ENCODE peak calls at places on chromosomes 7 and 10, in eight cellular contexts. H, K, F, U, A, Z, B and Q are unnamed samples.

GRCh38 chr7:28065721-28066285 is 114.8 kb downstream of the JAZF1 start:
- DNase-seq in H (no peak), K (no peak), F (no peak), U (no peak), A (no peak), Z (no peak), B (no peak), Q (no peak)

GRCh38 chr7:148337166-148337565 is 253.4 kb upstream of the C7orf33 start:
- DNase-seq in H (no peak), K (no peak), F (no peak), U (no peak), A (no peak), Z (no peak), B (peak; percentile 20), Q (no peak)

GRCh38 chr7:137488038-137488437 is 144.5 kb upstream of the PTN start:
- DNase-seq in H (no peak), K (no peak), F (no peak), U (no peak), A (no peak), Z (no peak), B (no peak), Q (no peak)

GRCh38 chr7:106543221-106543757 is 117.7 kb downstream of the CCDC71L start:
- DNase-seq in H (no peak), K (no peak), F (no peak), U (no peak), A (no peak), Z (no peak), B (no peak), Q (no peak)

GRCh38 chr7:2019693-2020511 is 212.8 kb downstream of the MAD1L1 start:
- DNase-seq in H (no peak), K (peak; percentile 14), F (no peak), U (peak; percentile 13), A (no peak), Z (peak; percentile 94), B (peak; percentile 58), Q (no peak)

GRCh38 chr7:66216687-66217086 is 11.6 kb downstream of the TPST1 start:
- DNase-seq in H (no peak), K (no peak), F (no peak), U (no peak), A (no peak), Z (no peak), B (no peak), Q (no peak)

GRCh38 chr10:107554351-107554750 is 389.8 kb upstream of the SORCS1 start:
- DNase-seq in H (no peak), K (no peak), F (no peak), U (no peak), A (no peak), Z (no peak), B (no peak), Q (no peak)

GRCh38 chr7:64099656-64100531 is 54.7 kb downstream of the ZNF727 start:
- DNase-seq in H (no peak), K (no peak), F (no peak), U (no peak), A (no peak), Z (no peak), B (no peak), Q (no peak)

GRCh38 chr7:87354749-87355148 is 9.3 kb downstream of the CROT start:
- DNase-seq in H (no peak), K (no peak), F (no peak), U (no peak), A (no peak), Z (peak; percentile 22), B (no peak), Q (no peak)

GRCh38 chr10:102170602-102171001 is 18.4 kb downstream of the NOLC1 start:
- DNase-seq in H (no peak), K (no peak), F (no peak), U (no peak), A (no peak), Z (no peak), B (no peak), Q (no peak)

GRCh38 chr10:12908773-12909172 is 92.7 kb downstream of the CCDC3 start:
- DNase-seq in H (no peak), K (no peak), F (no peak), U (no peak), A (no peak), Z (no peak), B (no peak), Q (no peak)

GRCh38 chr7:17248527-17248926 is 49.9 kb upstream of the AHR start:
- DNase-seq in H (no peak), K (no peak), F (no peak), U (no peak), A (no peak), Z (no peak), B (no peak), Q (no peak)

GRCh38 chr10:8273749-8274148 is 219.3 kb downstream of the GATA3 start:
- DNase-seq in H (no peak), K (no peak), F (no peak), U (no peak), A (no peak), Z (no peak), B (no peak), Q (no peak)

GRCh38 chr7:17584822-17585221 is 286.4 kb downstream of the AHR start:
- DNase-seq in H (no peak), K (no peak), F (no peak), U (no peak), A (no peak), Z (peak; percentile 10), B (no peak), Q (no peak)

GRCh38 chr10:47058961-47059391 is 147.7 kb downstream of the PTPN20 start:
- DNase-seq in H (no peak), K (no peak), F (no peak), U (no peak), A (no peak), Z (peak; percentile 36), B (peak; percentile 51), Q (no peak)

GRCh38 chr7:157384301-157384700 is 47.5 kb downstream of the DNAJB6 start:
- DNase-seq in H (no peak), K (no peak), F (no peak), U (no peak), A (no peak), Z (no peak), B (no peak), Q (no peak)

GRCh38 chr7:37352974-37353948 is 95.4 kb downstream of the ELMO1 start:
- DNase-seq in H (peak; percentile 46), K (peak; percentile 62), F (peak; percentile 27), U (no peak), A (peak; percentile 33), Z (no peak), B (peak; percentile 47), Q (no peak)

GRCh38 chr7:7099584-7100014 is 82.7 kb upstream of the C1GALT1 start:
- DNase-seq in H (no peak), K (no peak), F (peak; percentile 29), U (no peak), A (no peak), Z (peak; percentile 92), B (no peak), Q (no peak)

GRCh38 chr7:144730224-144730623 is 105.6 kb downstream of the TPK1 start:
- DNase-seq in H (no peak), K (no peak), F (no peak), U (no peak), A (no peak), Z (no peak), B (no peak), Q (no peak)

GRCh38 chr10:70622981-70623844 is 20.7 kb upstream of the PRF1 start:
- DNase-seq in H (no peak), K (no peak), F (no peak), U (no peak), A (no peak), Z (no peak), B (no peak), Q (no peak)

GRCh38 chr7:84154991-84155781 is 39.4 kb downstream of the SEMA3A start:
- DNase-seq in H (no peak), K (no peak), F (no peak), U (no peak), A (no peak), Z (no peak), B (no peak), Q (no peak)

GRCh38 chr7:116305485-116306408 is 95.4 kb downstream of the TES start:
- DNase-seq in H (no peak), K (no peak), F (no peak), U (no peak), A (no peak), Z (no peak), B (no peak), Q (no peak)

GRCh38 chr7:130927564-130927963 is 193.6 kb upstream of the KLF14 start:
- DNase-seq in H (no peak), K (no peak), F (no peak), U (no peak), A (no peak), Z (no peak), B (no peak), Q (no peak)

GRCh38 chr7:45048748-45049147 is 40.0 kb downstream of the NACAD start:
- DNase-seq in H (no peak), K (no peak), F (no peak), U (no peak), A (no peak), Z (no peak), B (no peak), Q (no peak)

GRCh38 chr7:47846117-47846836 is 102.0 kb downstream of the PKD1L1 start:
- DNase-seq in H (no peak), K (no peak), F (no peak), U (no peak), A (no peak), Z (peak; percentile 57), B (no peak), Q (no peak)

GRCh38 chr10:61197022-61197421 is 253.0 kb upstream of the RHOBTB1 start:
- DNase-seq in H (no peak), K (no peak), F (no peak), U (no peak), A (no peak), Z (no peak), B (no peak), Q (no peak)

GRCh38 chr10:127029061-127029460 is 123.8 kb downstream of the DOCK1 start:
- DNase-seq in H (no peak), K (no peak), F (no peak), U (no peak), A (no peak), Z (no peak), B (no peak), Q (no peak)

GRCh38 chr10:121159670-121160069 is 308.5 kb downstream of the WDR11 start:
- DNase-seq in H (no peak), K (no peak), F (no peak), U (no peak), A (no peak), Z (no peak), B (no peak), Q (no peak)

GRCh38 chr10:34526758-34527730 is 288.1 kb downstream of the PARD3 start:
- DNase-seq in H (no peak), K (no peak), F (no peak), U (no peak), A (no peak), Z (peak; percentile 93), B (no peak), Q (no peak)

GRCh38 chr10:14056545-14057332 is 274.0 kb downstream of the FRMD4A start:
- DNase-seq in H (no peak), K (no peak), F (no peak), U (no peak), A (no peak), Z (peak; percentile 99), B (no peak), Q (no peak)

GRCh38 chr10:47379901-47380300 is 4.2 kb downstream of the ZNF488 start:
- DNase-seq in H (no peak), K (no peak), F (no peak), U (no peak), A (no peak), Z (no peak), B (no peak), Q (no peak)